ENCODE peak calls at places on chromosomes 16 and 17, in six cellular contexts. D, K, R, P, Y and U are unnamed samples.

GRCh38 chr17:7080445-7081041 is 492 bp upstream of the CLEC10A start:
- DNase-seq in R (no peak), Y (peak), D (no peak), K (no peak), P (no peak), U (no peak)

GRCh38 chr17:48054238-48055185 is 6.4 kb downstream of the NFE2L1 start:
- DNase-seq in R (peak), P (no peak), D (peak), Y (peak), K (no peak), U (no peak)

GRCh38 chr16:30335598-30336474 is 19.3 kb downstream of the CD2BP2 start:
- DNase-seq in Y (no peak), P (no peak), D (no peak), R (no peak), K (no peak), U (no peak)

GRCh38 chr17:74485841-74486240 is 19.4 kb downstream of the CD300A start:
- DNase-seq in P (no peak), R (no peak), K (no peak), D (peak), Y (no peak), U (no peak)

GRCh38 chr17:12178644-12179330 is 158.1 kb downstream of the MAP2K4 start:
- DNase-seq in D (no peak), P (no peak), Y (no peak), K (no peak), R (no peak), U (no peak)

GRCh38 chr16:526181-527014 is 1.1 kb upstream of the CAPN15 start:
- DNase-seq in K (no peak), Y (no peak), R (no peak), P (no peak), D (peak), U (no peak)

GRCh38 chr17:338442-339192 is 14.0 kb downstream of the RPH3AL start:
- DNase-seq in R (no peak), P (no peak), Y (no peak), K (no peak), D (peak), U (no peak)

GRCh38 chr17:35973333-35974260 is 7.7 kb downstream of the CCL16 start:
- DNase-seq in D (peak), Y (no peak), P (no peak), K (peak), R (peak), U (no peak)

GRCh38 chr16:86925067-86925791 is 346.9 kb downstream of the FOXL1 start:
- DNase-seq in K (no peak), R (no peak), D (peak), Y (no peak), P (no peak), U (peak)

GRCh38 chr17:17203173-17203730 is 2.9 kb downstream of the PLD6 start:
- DNase-seq in P (no peak), D (no peak), K (no peak), R (no peak), Y (no peak), U (no peak)

GRCh38 chr17:81967533-81968395 is 6.8 kb upstream of the NOTUM start:
- DNase-seq in K (peak), R (peak), Y (peak), P (peak), D (peak), U (peak)

GRCh38 chr16:68786685-68787418 is 49.8 kb downstream of the CDH1 start:
- DNase-seq in Y (no peak), D (no peak), P (no peak), R (peak), K (peak), U (no peak)

GRCh38 chr16:89216315-89217137 is 977 bp upstream of the ZNF778 start:
- DNase-seq in D (peak), R (peak), K (peak), Y (peak), P (peak), U (peak)

GRCh38 chr17:42184717-42185496 is at the start of gene HCRT:
- DNase-seq in Y (no peak), P (no peak), R (no peak), D (no peak), K (no peak), U (no peak)

DNA sequence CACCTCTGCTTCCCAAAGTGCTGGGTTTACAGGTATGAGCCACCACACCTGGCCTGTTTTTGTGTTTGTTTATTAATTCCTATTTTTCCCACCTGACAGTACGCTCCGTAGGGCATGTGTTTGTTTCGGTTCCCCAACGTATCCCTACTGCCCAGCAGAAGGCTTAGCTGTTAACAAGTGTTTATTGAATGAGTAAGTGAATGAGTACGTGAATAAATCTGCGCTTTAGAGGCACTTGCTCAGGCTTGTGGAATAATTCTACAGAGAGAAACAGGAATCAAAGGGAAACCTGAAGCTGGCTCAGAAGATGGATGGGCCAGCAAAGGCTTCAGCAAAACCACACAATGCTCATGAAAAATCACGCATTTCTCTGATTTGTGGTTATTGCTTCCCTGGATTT is 647.9 kb downstream of the MAF start:
- DNase-seq in K (no peak), R (no peak), P (no peak), Y (no peak), D (no peak), U (no peak)
- TF ChIP-seq POLR2A in K (no peak), R (no peak), P (no peak), Y (no peak), D (no peak), U (no peak)

GRCh38 chr16:77971306-77972131 is 50.8 kb upstream of the CLEC3A start:
- DNase-seq in R (peak), K (peak), Y (peak), P (peak), D (peak), U (peak)

GRCh38 chr16:77975942-77976341 is 46.4 kb upstream of the CLEC3A start:
- DNase-seq in R (no peak), P (no peak), D (no peak), K (no peak), Y (no peak), U (no peak)

GRCh38 chr16:77974883-77975282 is 47.5 kb upstream of the CLEC3A start:
- DNase-seq in K (no peak), D (no peak), P (no peak), Y (no peak), R (no peak), U (no peak)

DNA sequence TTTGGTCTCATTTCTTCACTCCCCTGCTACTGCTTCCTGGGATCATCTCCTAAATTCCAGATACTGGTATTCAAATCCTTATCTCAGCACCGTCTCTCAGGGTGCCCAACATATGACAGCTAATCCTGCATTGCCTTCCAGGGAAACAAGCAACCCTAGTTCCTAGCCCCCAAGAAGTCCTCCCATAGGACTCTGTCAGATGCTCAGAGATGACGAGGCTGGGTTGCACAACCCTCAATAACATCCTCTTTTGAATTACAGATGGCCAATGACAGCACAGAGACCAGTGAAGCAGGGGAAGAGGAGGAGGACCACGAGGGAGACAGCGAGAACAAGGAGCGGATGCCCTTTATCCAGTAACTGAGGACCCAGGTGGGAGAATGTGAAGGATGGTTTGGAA is 45.0 kb upstream of the CLEC3A start:
- DNase-seq in K (no peak), D (no peak), Y (no peak), R (no peak), P (no peak), U (no peak)
- TF ChIP-seq POLR2A in K (no peak), D (no peak), Y (no peak), R (no peak), P (no peak), U (no peak)

DNA sequence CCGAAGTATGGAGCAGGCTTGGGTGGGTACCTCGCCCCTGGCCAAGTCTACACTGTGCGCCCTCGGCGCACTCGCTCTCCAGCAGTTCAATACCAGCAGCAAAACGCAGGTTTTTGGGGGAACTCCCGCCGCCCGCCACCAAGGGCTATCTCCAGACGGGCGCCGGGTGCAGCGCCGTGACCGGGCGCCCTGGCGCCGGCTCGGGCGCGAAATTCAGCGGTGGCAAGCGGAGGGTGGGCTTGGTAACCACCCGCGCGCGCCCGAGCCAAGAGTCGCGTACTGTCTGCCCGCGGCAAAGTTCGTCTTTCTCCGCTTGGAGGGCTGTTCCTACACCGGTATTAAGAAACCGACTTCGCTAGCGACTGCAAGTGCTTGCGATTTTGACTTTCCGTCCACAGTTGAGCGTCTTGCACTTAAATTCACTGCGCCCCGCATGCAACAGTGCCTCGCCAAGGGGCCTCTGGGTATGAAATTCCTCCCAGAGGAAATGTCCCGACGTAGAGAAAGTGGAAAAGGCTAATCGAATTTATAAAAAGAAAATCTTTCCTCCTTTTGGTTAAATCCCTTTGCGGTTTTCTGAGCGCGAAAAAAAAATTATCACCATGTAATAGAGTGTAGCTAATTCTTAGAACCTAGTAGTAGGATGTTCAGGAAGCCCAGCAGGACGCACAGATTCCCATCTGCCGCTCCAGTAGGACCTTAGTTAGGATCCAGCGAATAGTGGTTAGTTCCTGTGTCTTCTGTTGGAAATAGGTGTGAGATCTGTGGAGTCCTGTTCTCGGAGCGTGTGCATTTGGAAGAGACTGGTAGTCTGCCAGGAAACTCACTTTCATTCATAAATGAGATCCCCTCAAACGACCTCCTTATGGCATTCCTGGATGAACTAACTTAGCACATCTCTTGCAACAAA is 5.1 kb upstream of the SALL1 start:
- DNase-seq in P (no peak), D (no peak), K (peak), R (no peak), Y (no peak), U (no peak)
- TF ChIP-seq POLR2A in P (no peak), D (no peak), K (no peak), R (no peak), Y (no peak), U (no peak)

GRCh38 chr17:9576521-9577401 is at the start of gene CFAP52:
- DNase-seq in P (peak), Y (peak), R (peak), K (peak), D (peak), U (peak)

GRCh38 chr17:9577402-9577709 is 914 bp downstream of the CFAP52 start:
- DNase-seq in D (no peak), R (no peak), P (no peak), Y (no peak), K (no peak), U (no peak)

GRCh38 chr17:9571201-9571600 is 4.4 kb downstream of the STX8 start:
- DNase-seq in K (no peak), P (no peak), D (no peak), R (no peak), Y (no peak), U (no peak)

GRCh38 chr17:9575381-9576072 is at the start of gene STX8:
- DNase-seq in D (peak), P (peak), Y (peak), K (peak), R (peak), U (peak)
- TF ChIP-seq POLR2A in D (no peak), P (no peak), Y (no peak), K (peak), R (no peak), U (peak)

GRCh38 chr17:3636154-3636907 is at the start of the genes CTNS and SHPK:
- DNase-seq in D (peak), Y (peak), R (peak), P (peak), K (peak), U (peak)
- TF ChIP-seq POLR2A in D (peak), Y (peak), R (peak), P (peak), K (peak), U (peak)